ENCODE peak calls at places on chromosomes 13 and 19, in nine cellular contexts. I is breast epithelium, M is uterus, J is H54, P is esophagus squamous epithelium, X is stomach, E is GM12878, K is body of pancreas, H is HCT116. F is an unnamed sample.

GRCh38 chr13:32829676-32830091 is 186.5 kb upstream of the KL start:
- DNase-seq in I (no peak), M (no peak), J (peak), P (no peak), X (no peak), E (no peak), K (no peak), H (peak), F (no peak)

GRCh38 chr13:80463673-80464352 is 122.9 kb upstream of the SPRY2 start:
- DNase-seq in I (peak), M (no peak), J (no peak), P (no peak), X (no peak), E (no peak), K (no peak), H (no peak), F (no peak)

GRCh38 chr13:90171649-90172048 is 1175.8 kb upstream of the MIR17HG start:
- DNase-seq in I (no peak), M (no peak), J (no peak), P (no peak), X (no peak), E (no peak), K (no peak), H (no peak), F (no peak)

GRCh38 chr13:24407844-24408243 is 98.5 kb downstream of the C1QTNF9 start:
- DNase-seq in I (no peak), M (no peak), J (no peak), P (no peak), X (no peak), E (no peak), K (no peak), H (no peak), F (no peak)

GRCh38 chr13:37481005-37481857 is 117.3 kb downstream of the POSTN start:
- DNase-seq in I (no peak), M (no peak), J (no peak), P (no peak), X (no peak), E (no peak), K (no peak), H (no peak), F (no peak)

GRCh38 chr19:1832046-1832663 is 16.1 kb downstream of the REXO1 start:
- DNase-seq in I (no peak), M (no peak), J (no peak), P (no peak), X (no peak), E (no peak), K (no peak), H (no peak), F (no peak)

GRCh38 chr13:31436478-31436877 is 236.7 kb downstream of the B3GLCT start:
- DNase-seq in I (no peak), M (no peak), J (no peak), P (no peak), X (no peak), E (no peak), K (no peak), H (no peak), F (no peak)

GRCh38 chr13:97125051-97125809 is 96.9 kb upstream of the MBNL2 start:
- DNase-seq in I (no peak), M (peak), J (no peak), P (no peak), X (no peak), E (peak), K (peak), H (peak), F (no peak)

GRCh38 chr13:38921081-38921480 is 69.5 kb downstream of the STOML3 start:
- DNase-seq in I (no peak), M (no peak), J (no peak), P (no peak), X (no peak), E (no peak), K (no peak), H (no peak), F (no peak)

GRCh38 chr19:2053601-2054389 is 2.8 kb upstream of the MKNK2 start:
- DNase-seq in I (no peak), M (peak), J (no peak), P (no peak), X (peak), E (no peak), K (peak), H (no peak), F (no peak)

GRCh38 chr13:29520671-29521070 is 74.8 kb downstream of the SLC7A1 start:
- DNase-seq in I (no peak), M (no peak), J (no peak), P (no peak), X (no peak), E (no peak), K (no peak), H (no peak), F (no peak)

GRCh38 chr19:5035817-5036732 is 67.2 kb downstream of the KDM4B start:
- DNase-seq in I (no peak), M (no peak), J (no peak), P (no peak), X (no peak), E (no peak), K (no peak), H (no peak), F (no peak)

GRCh38 chr13:23628765-23629565 is 58.8 kb downstream of the TNFRSF19 start:
- DNase-seq in I (no peak), M (no peak), J (no peak), P (no peak), X (no peak), E (no peak), K (no peak), H (no peak), F (no peak)

GRCh38 chr19:29858621-29859020 is 46.8 kb downstream of the CCNE1 start:
- DNase-seq in I (no peak), M (no peak), J (no peak), P (no peak), X (no peak), E (no peak), K (no peak), H (no peak), F (no peak)

GRCh38 chr13:31807090-31807541 is 67.8 kb downstream of the RXFP2 start:
- DNase-seq in I (no peak), M (no peak), J (no peak), P (no peak), X (no peak), E (no peak), K (no peak), H (no peak), F (no peak)

GRCh38 chr13:75715598-75716523 is 79.7 kb downstream of the LMO7 start:
- DNase-seq in I (no peak), M (no peak), J (no peak), P (no peak), X (no peak), E (peak), K (no peak), H (no peak), F (no peak)

GRCh38 chr19:32166238-32166637 is 179.2 kb upstream of the ZNF507 start:
- DNase-seq in I (no peak), M (no peak), J (no peak), P (no peak), X (no peak), E (no peak), K (no peak), H (no peak), F (no peak)

GRCh38 chr13:112638157-112638750 is 50.3 kb upstream of the TUBGCP3 start:
- DNase-seq in I (no peak), M (peak), J (no peak), P (no peak), X (no peak), E (no peak), K (no peak), H (no peak), F (no peak)

GRCh38 chr13:113916330-113916815 is 52.5 kb upstream of the GAS6 start:
- DNase-seq in I (peak), M (peak), J (no peak), P (no peak), X (no peak), E (no peak), K (no peak), H (no peak), F (no peak)

GRCh38 chr13:113914333-113915011 is 50.6 kb upstream of the GAS6 start:
- DNase-seq in I (peak), M (no peak), J (no peak), P (no peak), X (peak), E (no peak), K (no peak), H (no peak), F (no peak)

GRCh38 chr13:113917096-113917495 is 53.2 kb upstream of the GAS6 start:
- DNase-seq in I (peak), M (peak), J (no peak), P (no peak), X (peak), E (no peak), K (no peak), H (no peak), F (no peak)

GRCh38 chr13:113915786-113916329 is 52.0 kb upstream of the GAS6 start:
- DNase-seq in I (peak), M (peak), J (no peak), P (no peak), X (peak), E (no peak), K (no peak), H (no peak), F (no peak)

DNA sequence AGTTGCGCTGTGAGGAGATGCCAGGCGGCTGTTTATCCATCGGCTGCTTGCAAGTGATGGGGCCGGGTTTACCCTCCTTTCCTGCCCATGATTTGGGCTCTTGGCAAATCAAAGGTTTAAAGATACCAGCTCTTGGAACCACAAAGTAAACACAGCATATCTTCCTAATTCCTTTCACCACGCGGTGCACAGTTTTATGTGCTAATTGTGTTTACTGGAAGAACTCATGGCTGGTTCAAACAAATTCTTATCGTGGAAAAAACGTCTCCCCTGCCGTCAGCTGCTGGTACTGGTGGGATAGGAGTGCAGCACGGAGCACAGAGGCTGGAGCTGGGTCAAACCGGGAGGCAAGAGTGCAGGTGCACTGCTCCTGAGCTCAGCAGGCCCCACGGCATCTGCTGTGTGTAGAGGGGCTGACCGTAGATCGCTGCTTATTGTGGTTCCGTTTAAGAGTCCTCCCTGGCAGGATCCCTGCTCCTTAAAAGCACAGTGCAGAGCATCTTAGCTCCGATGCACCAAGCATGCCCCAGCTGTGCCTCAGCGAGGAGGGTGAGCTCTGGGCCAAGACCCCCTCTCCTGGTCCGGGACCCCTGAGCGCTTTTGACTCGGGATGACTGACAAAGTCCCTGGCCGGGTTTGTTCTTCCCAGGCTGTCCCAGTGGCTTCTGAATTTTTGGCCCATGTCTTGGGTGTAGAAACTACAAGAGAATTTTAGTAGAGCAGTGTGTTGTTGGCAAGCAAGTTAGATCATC is 51.3 kb upstream of the GAS6 start:
- DNase-seq in I (peak), M (peak), J (no peak), P (no peak), X (peak), E (no peak), K (no peak), H (no peak), F (no peak)
- TF ChIP-seq POLR2A in I (no peak), M (no peak), J (no peak), P (no peak), X (no peak), E (no peak), K (no peak), H (no peak), F (no peak)

DNA sequence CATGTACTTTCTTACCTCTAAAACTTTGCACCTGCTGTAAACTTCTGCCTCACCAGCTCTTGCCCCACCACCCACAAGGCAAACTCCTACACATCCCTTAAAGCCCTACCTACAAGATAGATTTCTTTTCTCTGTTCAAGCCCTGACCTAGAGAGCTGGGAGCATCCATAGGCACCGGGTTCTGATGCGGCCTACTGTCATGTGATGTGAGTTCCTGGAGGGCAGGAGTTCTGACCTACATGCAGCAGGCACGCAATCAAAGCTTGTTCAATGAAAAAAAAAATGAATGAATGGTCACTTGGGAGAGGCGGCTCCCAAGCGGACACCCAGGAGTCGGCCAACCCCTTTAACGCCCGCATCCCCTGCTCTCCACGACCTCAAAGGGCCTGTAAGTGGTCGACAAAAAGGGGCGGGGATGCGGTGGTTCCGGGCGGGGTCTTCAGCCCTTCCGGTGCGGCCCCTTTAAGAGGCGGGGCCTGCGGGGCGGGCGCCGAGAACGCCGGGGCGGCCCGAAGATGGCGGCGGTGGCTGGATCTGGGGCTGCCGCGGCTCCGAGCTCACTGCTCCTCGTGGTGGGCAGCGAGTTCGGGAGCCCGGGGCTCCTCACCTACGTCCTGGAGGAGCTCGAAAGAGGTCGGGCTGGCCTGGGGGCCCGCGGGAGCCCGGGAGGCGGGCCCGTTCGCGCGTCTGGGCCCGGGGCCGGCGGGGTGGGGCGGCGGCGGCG is at the start of gene MAP1S:
- DNase-seq in I (peak), M (peak), J (peak), P (no peak), X (peak), E (no peak), K (peak), H (no peak), F (peak)
- TF ChIP-seq POLR2A in I (peak), M (peak), J (peak), P (no peak), X (no peak), E (peak), K (peak), H (peak), F (peak)

GRCh38 chr19:49690656-49691242 is at the start of gene CPT1C:
- DNase-seq in I (peak), M (peak), J (peak), P (no peak), X (peak), E (no peak), K (peak), H (no peak), F (no peak)
- TF ChIP-seq POLR2A in I (no peak), M (peak), J (peak), P (no peak), X (no peak), E (peak), K (no peak), H (no peak), F (no peak)

DNA sequence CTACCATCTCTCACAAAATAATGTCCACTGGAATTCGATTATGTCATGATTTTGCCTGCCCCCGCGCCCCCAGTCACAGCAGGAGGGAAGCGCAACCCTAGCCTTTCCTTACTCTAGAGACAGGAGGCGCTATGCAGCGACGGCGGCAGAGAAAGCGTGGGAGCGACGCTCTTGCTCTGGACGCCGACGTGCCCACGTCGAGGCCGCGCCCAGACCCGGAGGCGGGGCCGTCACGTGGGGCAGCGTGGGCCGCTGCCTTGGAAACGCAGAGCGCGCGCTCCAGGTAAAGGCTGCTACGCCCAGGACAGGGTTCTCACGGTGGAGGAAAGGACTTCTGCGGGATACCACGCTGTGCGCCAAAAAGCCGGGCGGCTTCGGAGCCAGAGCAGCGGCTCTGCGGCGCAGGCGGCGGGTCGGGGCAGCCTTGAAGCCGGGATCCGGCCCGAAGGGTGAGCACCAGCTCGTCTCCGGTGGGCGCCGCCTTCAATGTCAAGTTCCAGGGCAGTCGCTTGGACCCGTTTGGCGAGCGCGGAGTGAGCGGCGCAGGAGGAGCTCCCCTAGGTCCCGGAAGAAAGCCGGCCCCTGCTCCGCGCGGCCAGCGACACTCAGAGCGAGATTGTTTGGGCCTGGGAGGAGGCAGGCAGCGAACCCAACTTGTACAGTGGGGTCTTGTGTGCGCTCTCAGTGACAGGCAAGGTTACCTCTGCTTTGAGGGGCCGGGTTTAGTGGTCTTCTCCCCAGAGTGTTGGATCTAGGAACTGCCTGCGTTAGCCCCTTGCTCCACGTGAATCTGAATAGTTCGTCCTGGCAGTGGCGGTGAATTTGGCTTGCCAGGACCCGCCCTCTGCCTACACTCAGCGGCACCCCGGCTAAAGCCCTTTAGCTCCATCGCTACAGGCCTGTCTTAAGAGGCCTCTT is 121.7 kb downstream of the MRPL57 start:
- DNase-seq in I (peak), M (peak), J (peak), P (peak), X (peak), E (peak), K (peak), H (peak), F (peak)
- TF ChIP-seq POLR2A in I (no peak), M (no peak), J (peak), P (peak), X (no peak), E (peak), K (peak), H (peak), F (peak)

GRCh38 chr19:47716270-47716937 is 3.2 kb downstream of the EHD2 start:
- DNase-seq in I (no peak), M (no peak), J (no peak), P (no peak), X (no peak), E (no peak), K (peak), H (no peak), F (no peak)

GRCh38 chr19:47711652-47712239 is 1.5 kb upstream of the EHD2 start:
- DNase-seq in I (no peak), M (no peak), J (no peak), P (no peak), X (no peak), E (no peak), K (no peak), H (no peak), F (no peak)

GRCh38 chr19:47714339-47714738 is 1.1 kb downstream of the EHD2 start:
- DNase-seq in I (no peak), M (no peak), J (no peak), P (no peak), X (no peak), E (no peak), K (no peak), H (no peak), F (no peak)

GRCh38 chr19:47719047-47719885 is 6.0 kb downstream of the EHD2 start:
- DNase-seq in I (peak), M (peak), J (peak), P (no peak), X (peak), E (no peak), K (peak), H (no peak), F (no peak)

DNA sequence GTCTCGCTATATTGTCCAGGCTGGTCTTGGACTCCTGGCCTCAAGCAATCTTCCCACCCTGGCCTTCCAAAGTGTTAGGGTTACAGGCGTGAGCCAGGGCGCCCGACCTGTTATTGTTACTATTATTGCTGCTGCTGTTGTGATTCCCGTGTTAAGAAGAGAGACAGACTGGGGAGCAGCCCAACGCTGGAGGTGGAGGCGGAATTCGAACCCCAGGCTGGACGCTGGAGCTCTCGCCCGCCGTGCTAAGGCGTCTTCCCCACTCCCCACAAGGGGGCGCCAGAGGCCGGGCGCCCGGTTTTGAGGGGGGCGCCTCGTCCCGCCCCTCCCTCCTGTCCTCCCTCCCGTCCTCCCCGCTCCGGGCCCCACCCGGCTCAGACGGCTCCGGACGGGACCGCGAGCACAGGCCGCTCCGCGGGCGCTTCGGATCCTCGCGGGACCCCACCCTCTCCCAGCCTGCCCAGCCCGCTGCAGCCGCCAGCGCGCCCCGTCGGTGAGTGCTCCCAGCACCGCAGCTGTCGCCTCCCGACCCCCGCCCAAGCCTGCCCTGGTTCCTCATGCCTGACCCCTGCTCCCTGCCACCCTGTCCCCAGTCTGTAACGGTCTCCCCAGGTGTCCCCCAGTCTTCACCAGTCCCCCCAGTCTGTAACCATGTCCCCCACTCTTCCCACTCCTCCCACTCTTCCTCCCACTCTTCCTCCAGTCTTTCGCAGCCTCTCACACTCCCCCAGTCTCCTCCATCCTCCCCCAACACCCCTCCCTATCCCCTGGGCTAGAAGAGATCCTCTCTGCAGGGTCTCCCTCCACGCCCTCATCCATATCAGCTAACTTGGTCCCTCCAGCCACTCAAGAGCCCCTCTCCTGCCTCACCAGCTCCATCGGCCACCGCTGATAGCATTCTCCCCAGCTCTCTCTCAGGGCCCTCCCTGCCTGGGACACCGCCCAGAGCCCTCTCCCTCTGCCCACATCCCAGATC is at the start of gene EHD2:
- DNase-seq in I (peak), M (peak), J (peak), P (no peak), X (peak), E (no peak), K (peak), H (no peak), F (peak)
- TF ChIP-seq POLR2A in I (no peak), M (peak), J (peak), P (no peak), X (no peak), E (no peak), K (peak), H (peak), F (no peak)

GRCh38 chr19:37078717-37079032 is 442 bp downstream of the ZNF420 start:
- DNase-seq in I (no peak), M (no peak), J (no peak), P (no peak), X (no peak), E (peak), K (no peak), H (no peak), F (no peak)

GRCh38 chr19:37074819-37075362 is 3.3 kb upstream of the ZNF420 start:
- DNase-seq in I (no peak), M (no peak), J (no peak), P (no peak), X (no peak), E (no peak), K (no peak), H (no peak), F (no peak)

GRCh38 chr19:37079238-37079637 is 1.0 kb downstream of the ZNF420 start:
- DNase-seq in I (no peak), M (no peak), J (no peak), P (no peak), X (no peak), E (no peak), K (no peak), H (no peak), F (no peak)

GRCh38 chr19:37077615-37077928 is 661 bp upstream of the ZNF420 start:
- DNase-seq in I (no peak), M (no peak), J (no peak), P (no peak), X (no peak), E (no peak), K (no peak), H (no peak), F (no peak)

GRCh38 chr19:37077929-37078716 is at the start of gene ZNF420:
- DNase-seq in I (peak), M (peak), J (peak), P (peak), X (peak), E (peak), K (peak), H (no peak), F (peak)
- TF ChIP-seq POLR2A in I (peak), M (peak), J (peak), P (peak), X (no peak), E (peak), K (no peak), H (no peak), F (peak)